ENCODE peak calls at places on chromosome 22, in ten cellular contexts. One of them, this sample, is unnamed.

GRCh38 chr22:32564170-32565001 is 89.8 kb downstream of the FBXO7 start:
- DNase-seq in kidney epithelial cell: no peak
- DNase-seq in IMR-90: peak; percentile 58
- DNase-seq in GM23248: peak; percentile 96
- DNase-seq in fibroblast of the aortic adventitia: peak; percentile 61
- DNase-seq in iPS DF 6.9: no peak
- DNase-seq in fibroblast of pulmonary artery: peak; percentile 23
- DNase-seq in WERI-Rb-1: no peak
- DNase-seq in astrocyte of the cerebellum: no peak
- DNase-seq in foreskin fibroblast: peak; percentile 53
- DNase-seq in this sample: no peak

GRCh38 chr22:22745225-22746060 is 101.0 kb downstream of the GGTLC2 start:
- DNase-seq in kidney epithelial cell: no peak
- DNase-seq in IMR-90: peak; percentile 19
- DNase-seq in GM23248: peak; percentile 61
- DNase-seq in fibroblast of the aortic adventitia: peak; percentile 27
- DNase-seq in iPS DF 6.9: no peak
- DNase-seq in fibroblast of pulmonary artery: peak; percentile 50
- DNase-seq in WERI-Rb-1: peak; percentile 74
- DNase-seq in astrocyte of the cerebellum: no peak
- DNase-seq in foreskin fibroblast: no peak
- DNase-seq in this sample: no peak

GRCh38 chr22:41181349-41182241 is 23.5 kb upstream of the L3MBTL2 start:
- DNase-seq in kidney epithelial cell: no peak
- DNase-seq in IMR-90: peak; percentile 66
- DNase-seq in GM23248: no peak
- DNase-seq in fibroblast of the aortic adventitia: peak; percentile 47
- DNase-seq in iPS DF 6.9: no peak
- DNase-seq in fibroblast of pulmonary artery: peak; percentile 67
- DNase-seq in WERI-Rb-1: no peak
- DNase-seq in astrocyte of the cerebellum: no peak
- DNase-seq in foreskin fibroblast: peak; percentile 81
- DNase-seq in this sample: peak; percentile 44

GRCh38 chr22:49235463-49236300 is 592.0 kb downstream of the BRD1 start:
- DNase-seq in kidney epithelial cell: no peak
- DNase-seq in IMR-90: no peak
- DNase-seq in GM23248: no peak
- DNase-seq in fibroblast of the aortic adventitia: no peak
- DNase-seq in iPS DF 6.9: no peak
- DNase-seq in fibroblast of pulmonary artery: no peak
- DNase-seq in WERI-Rb-1: no peak
- DNase-seq in astrocyte of the cerebellum: no peak
- DNase-seq in foreskin fibroblast: no peak
- DNase-seq in this sample: no peak

GRCh38 chr22:43633631-43634030 is 178.5 kb downstream of the EFCAB6 start:
- DNase-seq in kidney epithelial cell: no peak
- DNase-seq in IMR-90: no peak
- DNase-seq in GM23248: no peak
- DNase-seq in fibroblast of the aortic adventitia: no peak
- DNase-seq in iPS DF 6.9: no peak
- DNase-seq in fibroblast of pulmonary artery: no peak
- DNase-seq in WERI-Rb-1: no peak
- DNase-seq in astrocyte of the cerebellum: no peak
- DNase-seq in foreskin fibroblast: no peak
- DNase-seq in this sample: no peak

GRCh38 chr22:23750374-23750743 is 553 bp downstream of the ZNF70 start:
- DNase-seq in kidney epithelial cell: no peak
- DNase-seq in IMR-90: no peak
- DNase-seq in GM23248: no peak
- DNase-seq in fibroblast of the aortic adventitia: peak; percentile 46
- DNase-seq in iPS DF 6.9: no peak
- DNase-seq in fibroblast of pulmonary artery: no peak
- DNase-seq in WERI-Rb-1: no peak
- DNase-seq in astrocyte of the cerebellum: no peak
- DNase-seq in foreskin fibroblast: no peak
- DNase-seq in this sample: no peak

GRCh38 chr22:38736257-38736570 is 19.6 kb downstream of the SUN2 start:
- DNase-seq in kidney epithelial cell: no peak
- DNase-seq in IMR-90: no peak
- DNase-seq in GM23248: no peak
- DNase-seq in fibroblast of the aortic adventitia: no peak
- DNase-seq in iPS DF 6.9: no peak
- DNase-seq in fibroblast of pulmonary artery: no peak
- DNase-seq in WERI-Rb-1: peak; percentile 54
- DNase-seq in astrocyte of the cerebellum: no peak
- DNase-seq in foreskin fibroblast: no peak
- DNase-seq in this sample: no peak

GRCh38 chr22:21734540-21735197 is 925 bp downstream of the YPEL1 start:
- DNase-seq in kidney epithelial cell: no peak
- DNase-seq in IMR-90: no peak
- DNase-seq in GM23248: peak; percentile 14
- DNase-seq in fibroblast of the aortic adventitia: no peak
- DNase-seq in iPS DF 6.9: no peak
- DNase-seq in fibroblast of pulmonary artery: no peak
- DNase-seq in WERI-Rb-1: no peak
- DNase-seq in astrocyte of the cerebellum: no peak
- DNase-seq in foreskin fibroblast: no peak
- DNase-seq in this sample: no peak

GRCh38 chr22:17808688-17809403 is 34.6 kb upstream of the BID start:
- DNase-seq in kidney epithelial cell: no peak
- DNase-seq in IMR-90: peak; percentile 6
- DNase-seq in GM23248: no peak
- DNase-seq in fibroblast of the aortic adventitia: no peak
- DNase-seq in iPS DF 6.9: no peak
- DNase-seq in fibroblast of pulmonary artery: peak; percentile 23
- DNase-seq in WERI-Rb-1: peak; percentile 74
- DNase-seq in astrocyte of the cerebellum: no peak
- DNase-seq in foreskin fibroblast: no peak
- DNase-seq in this sample: no peak

GRCh38 chr22:31461699-31462098 is 27.9 kb downstream of the EIF4ENIF1 start:
- DNase-seq in kidney epithelial cell: no peak
- DNase-seq in IMR-90: no peak
- DNase-seq in GM23248: no peak
- DNase-seq in fibroblast of the aortic adventitia: no peak
- DNase-seq in iPS DF 6.9: no peak
- DNase-seq in fibroblast of pulmonary artery: no peak
- DNase-seq in WERI-Rb-1: no peak
- DNase-seq in astrocyte of the cerebellum: no peak
- DNase-seq in foreskin fibroblast: no peak
- DNase-seq in this sample: no peak

GRCh38 chr22:17077255-17077654 is 7.5 kb upstream of the IL17RA start:
- DNase-seq in kidney epithelial cell: no peak
- DNase-seq in IMR-90: peak; percentile 88
- DNase-seq in GM23248: peak; percentile 81
- DNase-seq in fibroblast of the aortic adventitia: peak; percentile 55
- DNase-seq in iPS DF 6.9: no peak
- DNase-seq in fibroblast of pulmonary artery: no peak
- DNase-seq in WERI-Rb-1: no peak
- DNase-seq in astrocyte of the cerebellum: peak; percentile 79
- DNase-seq in foreskin fibroblast: peak; percentile 50
- DNase-seq in this sample: peak; percentile 49

GRCh38 chr22:41682033-41682807 is 6.4 kb downstream of the SNU13 start:
- DNase-seq in kidney epithelial cell: peak; percentile 52
- DNase-seq in IMR-90: peak; percentile 88
- DNase-seq in GM23248: peak; percentile 88
- DNase-seq in fibroblast of the aortic adventitia: peak; percentile 89
- DNase-seq in iPS DF 6.9: no peak
- DNase-seq in fibroblast of pulmonary artery: peak; percentile 93
- DNase-seq in WERI-Rb-1: peak; percentile 85
- DNase-seq in astrocyte of the cerebellum: peak; percentile 66
- DNase-seq in foreskin fibroblast: peak; percentile 81
- DNase-seq in this sample: peak; percentile 43

GRCh38 chr22:42168476-42168875 is 37.9 kb upstream of the CYP2D6 start:
- DNase-seq in kidney epithelial cell: no peak
- DNase-seq in IMR-90: no peak
- DNase-seq in GM23248: no peak
- DNase-seq in fibroblast of the aortic adventitia: no peak
- DNase-seq in iPS DF 6.9: no peak
- DNase-seq in fibroblast of pulmonary artery: no peak
- DNase-seq in WERI-Rb-1: no peak
- DNase-seq in astrocyte of the cerebellum: no peak
- DNase-seq in foreskin fibroblast: no peak
- DNase-seq in this sample: no peak

GRCh38 chr22:25154686-25154999 is 45.0 kb upstream of the CRYBB3 start:
- DNase-seq in kidney epithelial cell: no peak
- DNase-seq in IMR-90: no peak
- DNase-seq in GM23248: no peak
- DNase-seq in fibroblast of the aortic adventitia: no peak
- DNase-seq in iPS DF 6.9: no peak
- DNase-seq in fibroblast of pulmonary artery: no peak
- DNase-seq in WERI-Rb-1: no peak
- DNase-seq in astrocyte of the cerebellum: no peak
- DNase-seq in foreskin fibroblast: no peak
- DNase-seq in this sample: no peak

GRCh38 chr22:17817079-17817478 is 42.8 kb upstream of the BID start:
- DNase-seq in kidney epithelial cell: no peak
- DNase-seq in IMR-90: no peak
- DNase-seq in GM23248: no peak
- DNase-seq in fibroblast of the aortic adventitia: no peak
- DNase-seq in iPS DF 6.9: no peak
- DNase-seq in fibroblast of pulmonary artery: no peak
- DNase-seq in WERI-Rb-1: no peak
- DNase-seq in astrocyte of the cerebellum: no peak
- DNase-seq in foreskin fibroblast: no peak
- DNase-seq in this sample: no peak

GRCh38 chr22:36325163-36326031 is 62.4 kb downstream of the MYH9 start:
- DNase-seq in kidney epithelial cell: no peak
- DNase-seq in IMR-90: peak; percentile 86
- DNase-seq in GM23248: peak; percentile 89
- DNase-seq in fibroblast of the aortic adventitia: peak; percentile 99
- DNase-seq in iPS DF 6.9: no peak
- DNase-seq in fibroblast of pulmonary artery: peak; percentile 95
- DNase-seq in WERI-Rb-1: no peak
- DNase-seq in astrocyte of the cerebellum: peak; percentile 91
- DNase-seq in foreskin fibroblast: peak; percentile 60
- DNase-seq in this sample: peak; percentile 93

GRCh38 chr22:22941831-22942510 is 54.4 kb downstream of the IGLL5 start:
- DNase-seq in kidney epithelial cell: no peak
- DNase-seq in IMR-90: no peak
- DNase-seq in GM23248: no peak
- DNase-seq in fibroblast of the aortic adventitia: no peak
- DNase-seq in iPS DF 6.9: no peak
- DNase-seq in fibroblast of pulmonary artery: no peak
- DNase-seq in WERI-Rb-1: no peak
- DNase-seq in astrocyte of the cerebellum: no peak
- DNase-seq in foreskin fibroblast: no peak
- DNase-seq in this sample: no peak

GRCh38 chr22:31347251-31348008 is 1.3 kb upstream of the PATZ1 start:
- DNase-seq in kidney epithelial cell: no peak
- DNase-seq in IMR-90: peak; percentile 62
- DNase-seq in GM23248: peak; percentile 86
- DNase-seq in fibroblast of the aortic adventitia: peak; percentile 72
- DNase-seq in iPS DF 6.9: no peak
- DNase-seq in fibroblast of pulmonary artery: peak; percentile 74
- DNase-seq in WERI-Rb-1: peak; percentile 80
- DNase-seq in astrocyte of the cerebellum: peak; percentile 42
- DNase-seq in foreskin fibroblast: peak; percentile 60
- DNase-seq in this sample: no peak

GRCh38 chr22:50089231-50090140 is at the start of gene MOV10L1:
- DNase-seq in kidney epithelial cell: no peak
- DNase-seq in IMR-90: no peak
- DNase-seq in GM23248: peak; percentile 30
- DNase-seq in fibroblast of the aortic adventitia: no peak
- DNase-seq in iPS DF 6.9: no peak
- DNase-seq in fibroblast of pulmonary artery: peak; percentile 43
- DNase-seq in WERI-Rb-1: no peak
- DNase-seq in astrocyte of the cerebellum: no peak
- DNase-seq in foreskin fibroblast: peak; percentile 11
- DNase-seq in this sample: no peak

GRCh38 chr22:46350111-46350510 is 14.6 kb downstream of the TRMU start:
- DNase-seq in kidney epithelial cell: no peak
- DNase-seq in IMR-90: no peak
- DNase-seq in GM23248: no peak
- DNase-seq in fibroblast of the aortic adventitia: no peak
- DNase-seq in iPS DF 6.9: no peak
- DNase-seq in fibroblast of pulmonary artery: no peak
- DNase-seq in WERI-Rb-1: no peak
- DNase-seq in astrocyte of the cerebellum: no peak
- DNase-seq in foreskin fibroblast: no peak
- DNase-seq in this sample: no peak
- H3K4me3 ChIP-seq in kidney epithelial cell: no peak overlapping the region
- H3K4me3 ChIP-seq in IMR-90: no peak overlapping the region
- H3K4me3 ChIP-seq in GM23248: no peak overlapping the region
- H3K4me3 ChIP-seq in fibroblast of the aortic adventitia: no peak overlapping the region
- H3K4me3 ChIP-seq in iPS DF 6.9: no peak overlapping the region
- H3K4me3 ChIP-seq in fibroblast of pulmonary artery: no peak overlapping the region
- H3K4me3 ChIP-seq in WERI-Rb-1: no peak overlapping the region
- H3K4me3 ChIP-seq in astrocyte of the cerebellum: no peak overlapping the region
- H3K4me3 ChIP-seq in foreskin fibroblast: no peak overlapping the region
- H3K4me3 ChIP-seq in this sample: no peak overlapping the region

GRCh38 chr22:46105494-46106278 is 44.6 kb upstream of the PPARA start:
- DNase-seq in kidney epithelial cell: peak; percentile 86
- DNase-seq in IMR-90: peak; percentile 59
- DNase-seq in GM23248: peak; percentile 85
- DNase-seq in fibroblast of the aortic adventitia: peak; percentile 88
- DNase-seq in iPS DF 6.9: no peak
- DNase-seq in fibroblast of pulmonary artery: peak; percentile 46
- DNase-seq in WERI-Rb-1: no peak
- DNase-seq in astrocyte of the cerebellum: peak; percentile 79
- DNase-seq in foreskin fibroblast: no peak
- DNase-seq in this sample: peak; percentile 80
- H3K4me3 ChIP-seq in kidney epithelial cell: no peak overlapping the region
- H3K4me3 ChIP-seq in IMR-90: no peak overlapping the region
- H3K4me3 ChIP-seq in GM23248: no peak overlapping the region
- H3K4me3 ChIP-seq in fibroblast of the aortic adventitia: no peak overlapping the region
- H3K4me3 ChIP-seq in iPS DF 6.9: no peak overlapping the region
- H3K4me3 ChIP-seq in fibroblast of pulmonary artery: no peak overlapping the region
- H3K4me3 ChIP-seq in WERI-Rb-1: no peak overlapping the region
- H3K4me3 ChIP-seq in astrocyte of the cerebellum: no peak overlapping the region
- H3K4me3 ChIP-seq in foreskin fibroblast: no peak overlapping the region
- H3K4me3 ChIP-seq in this sample: no peak overlapping the region

DNA sequence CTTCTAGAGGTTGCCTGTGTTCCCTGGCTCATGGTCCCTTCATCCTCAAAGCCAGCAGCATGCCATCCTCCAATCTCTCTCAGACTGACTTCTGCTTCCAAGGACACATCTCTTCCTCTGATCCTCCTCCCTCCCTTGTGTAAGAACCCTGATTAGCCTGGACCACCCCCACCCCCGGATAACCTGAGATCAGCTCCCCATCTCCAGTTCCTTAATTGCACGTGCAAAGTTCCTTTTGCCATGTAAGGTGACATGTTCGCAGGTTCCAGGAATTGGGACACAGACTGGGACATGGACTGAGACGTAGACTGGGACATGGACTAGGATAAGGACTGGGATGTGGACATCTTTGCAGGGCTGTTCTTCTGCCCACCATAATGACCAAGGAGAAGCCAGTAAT is 925.3 kb downstream of the TBC1D22A start:
- DNase-seq in kidney epithelial cell: no peak
- DNase-seq in IMR-90: no peak
- DNase-seq in GM23248: no peak
- DNase-seq in fibroblast of the aortic adventitia: no peak
- DNase-seq in iPS DF 6.9: no peak
- DNase-seq in fibroblast of pulmonary artery: no peak
- DNase-seq in WERI-Rb-1: no peak
- DNase-seq in astrocyte of the cerebellum: no peak
- DNase-seq in foreskin fibroblast: no peak
- DNase-seq in this sample: no peak
- H3K4me3 ChIP-seq in kidney epithelial cell: no peak overlapping the region
- H3K4me3 ChIP-seq in IMR-90: no peak overlapping the region
- H3K4me3 ChIP-seq in GM23248: no peak overlapping the region
- H3K4me3 ChIP-seq in fibroblast of the aortic adventitia: no peak overlapping the region
- H3K4me3 ChIP-seq in iPS DF 6.9: no peak overlapping the region
- H3K4me3 ChIP-seq in fibroblast of pulmonary artery: no peak overlapping the region
- H3K4me3 ChIP-seq in WERI-Rb-1: no peak overlapping the region
- H3K4me3 ChIP-seq in astrocyte of the cerebellum: no peak overlapping the region
- H3K4me3 ChIP-seq in foreskin fibroblast: no peak overlapping the region
- H3K4me3 ChIP-seq in this sample: no peak overlapping the region

GRCh38 chr22:26746311-26746710 is 88.9 kb downstream of the MIAT start:
- DNase-seq in kidney epithelial cell: no peak
- DNase-seq in IMR-90: no peak
- DNase-seq in GM23248: no peak
- DNase-seq in fibroblast of the aortic adventitia: no peak
- DNase-seq in iPS DF 6.9: no peak
- DNase-seq in fibroblast of pulmonary artery: no peak
- DNase-seq in WERI-Rb-1: no peak
- DNase-seq in astrocyte of the cerebellum: no peak
- DNase-seq in foreskin fibroblast: no peak
- DNase-seq in this sample: no peak
- H3K4me3 ChIP-seq in kidney epithelial cell: no peak overlapping the region
- H3K4me3 ChIP-seq in IMR-90: no peak overlapping the region
- H3K4me3 ChIP-seq in GM23248: no peak overlapping the region
- H3K4me3 ChIP-seq in fibroblast of the aortic adventitia: no peak overlapping the region
- H3K4me3 ChIP-seq in iPS DF 6.9: no peak overlapping the region
- H3K4me3 ChIP-seq in fibroblast of pulmonary artery: no peak overlapping the region
- H3K4me3 ChIP-seq in WERI-Rb-1: no peak overlapping the region
- H3K4me3 ChIP-seq in astrocyte of the cerebellum: no peak overlapping the region
- H3K4me3 ChIP-seq in foreskin fibroblast: no peak overlapping the region
- H3K4me3 ChIP-seq in this sample: no peak overlapping the region